ENCODE peak calls at places on chromosomes 4 and X, in eight cellular contexts. G is IMR-90, X is right cardiac atrium, P is pancreas, N is PC-3, D is substantia nigra, R is tibial artery, Q is caudate nucleus. S is an unnamed sample.
A peak's percentile ranks its signal among the peaks of the same experiment; 100 is the strongest.

GRCh38 chr4:114005569-114006442 is 26.4 kb upstream of the ARSJ start:
- DNase-seq in G (peak; percentile 82), X (no peak), P (no peak), N (peak; percentile 80), D (no peak), R (no peak), Q (no peak), S (no peak)

GRCh38 chrX:150337026-150337425 is 26.1 kb upstream of the MAMLD1 start:
- DNase-seq in G (no peak), X (no peak), P (no peak), N (no peak), D (no peak), R (no peak), Q (no peak), S (no peak)

GRCh38 chrX:141839856-141840255 is 1.7 kb downstream of the MAGEC3 start:
- DNase-seq in G (no peak), X (no peak), P (no peak), N (peak; percentile 23), D (no peak), R (no peak), Q (no peak), S (no peak)

GRCh38 chr4:172168888-172169287 is 355.7 kb downstream of the GALNTL6 start:
- DNase-seq in G (peak; percentile 67), X (no peak), P (no peak), N (no peak), D (no peak), R (no peak), Q (no peak), S (no peak)

GRCh38 chr4:89056953-89057398 is at the start of gene FAM13A:
- DNase-seq in G (peak; percentile 97), X (peak; percentile 90), P (peak; percentile 69), N (peak; percentile 86), D (peak; percentile 53), R (peak; percentile 91), Q (peak; percentile 10), S (peak; percentile 88)

GRCh38 chr4:78363031-78363430 is 188.5 kb upstream of the ANXA3 start:
- DNase-seq in G (no peak), X (no peak), P (no peak), N (no peak), D (no peak), R (no peak), Q (no peak), S (no peak)

GRCh38 chrX:150715180-150715579 is 22.0 kb downstream of the MTMR1 start:
- DNase-seq in G (no peak), X (no peak), P (no peak), N (no peak), D (no peak), R (no peak), Q (no peak), S (no peak)

GRCh38 chrX:105460366-105460765 is 239.9 kb upstream of the TEX13A start:
- DNase-seq in G (no peak), X (no peak), P (no peak), N (peak; percentile 30), D (no peak), R (no peak), Q (no peak), S (no peak)

GRCh38 chr4:155966661-155967060 is 13.0 kb upstream of the CTSO start:
- DNase-seq in G (no peak), X (no peak), P (no peak), N (no peak), D (no peak), R (no peak), Q (no peak), S (no peak)

GRCh38 chrX:41332408-41332987 is 1.5 kb upstream of the DDX3X start:
- DNase-seq in G (peak; percentile 44), X (peak; percentile 60), P (no peak), N (no peak), D (no peak), R (no peak), Q (no peak), S (peak; percentile 79)

GRCh38 chrX:13471269-13471668 is 98.1 kb upstream of the EGFL6 start:
- DNase-seq in G (no peak), X (no peak), P (no peak), N (no peak), D (no peak), R (no peak), Q (no peak), S (no peak)

GRCh38 chr4:156710571-156711195 is 260.9 kb downstream of the PDGFC start:
- DNase-seq in G (peak; percentile 44), X (no peak), P (no peak), N (peak; percentile 1), D (no peak), R (no peak), Q (no peak), S (no peak)

GRCh38 chrX:153903991-153904957 is at the start of gene AVPR2:
- DNase-seq in G (no peak), X (peak; percentile 73), P (peak; percentile 55), N (no peak), D (no peak), R (no peak), Q (no peak), S (no peak)

GRCh38 chrX:130124577-130124976 is 14.3 kb upstream of the ELF4 start:
- DNase-seq in G (no peak), X (no peak), P (no peak), N (no peak), D (no peak), R (no peak), Q (no peak), S (no peak)

GRCh38 chrX:136528645-136529315 is 3.2 kb upstream of the VGLL1 start:
- DNase-seq in G (no peak), X (no peak), P (no peak), N (peak; percentile 52), D (no peak), R (no peak), Q (no peak), S (no peak)

GRCh38 chrX:83416273-83416672 is 91.8 kb upstream of the POU3F4 start:
- DNase-seq in G (no peak), X (no peak), P (no peak), N (peak; percentile 35), D (no peak), R (no peak), Q (no peak), S (no peak)

GRCh38 chrX:2451456-2452316 is 49.1 kb downstream of the DHRSX start:
- DNase-seq in G (peak; percentile 62), X (no peak), P (no peak), N (no peak), D (no peak), R (peak; percentile 46), Q (no peak), S (no peak)

GRCh38 chrX:2449135-2449886 is 51.5 kb downstream of the DHRSX start:
- DNase-seq in G (no peak), X (no peak), P (no peak), N (no peak), D (no peak), R (no peak), Q (no peak), S (no peak)

GRCh38 chrX:2452799-2453198 is 48.0 kb downstream of the DHRSX start:
- DNase-seq in G (no peak), X (no peak), P (no peak), N (no peak), D (no peak), R (no peak), Q (no peak), S (no peak)

GRCh38 chrX:2452317-2452784 is 48.4 kb downstream of the DHRSX start:
- DNase-seq in G (no peak), X (no peak), P (no peak), N (no peak), D (no peak), R (no peak), Q (no peak), S (no peak)

DNA sequence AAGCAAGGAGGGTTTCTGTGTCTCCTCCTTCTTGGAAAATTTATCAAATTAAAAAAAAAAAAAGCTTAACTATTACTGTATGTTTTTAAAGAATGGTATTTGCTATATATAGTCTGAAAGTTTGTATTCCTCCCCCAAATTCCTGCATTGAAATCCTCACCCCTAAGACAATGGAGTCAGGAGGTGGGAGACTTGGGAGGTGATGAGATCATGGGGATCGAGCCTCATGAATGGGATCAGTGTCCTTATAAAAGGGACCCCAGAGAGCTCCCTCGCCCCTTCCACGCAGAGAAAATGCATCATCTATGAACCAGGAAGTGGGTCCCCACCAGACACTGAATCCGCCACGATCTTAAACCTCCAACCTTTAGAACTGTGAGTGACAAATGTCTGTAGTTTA is 50.1 kb downstream of the DHRSX start:
- DNase-seq in G (no peak), X (no peak), P (no peak), N (no peak), D (no peak), R (no peak), Q (no peak), S (no peak)
- H3K27ac ChIP-seq in G (no peak overlapping the region), X (no peak overlapping the region), P (no peak overlapping the region), N (no peak overlapping the region), D (no peak overlapping the region), R (no peak overlapping the region), Q (no peak overlapping the region), S (no peak overlapping the region)

DNA sequence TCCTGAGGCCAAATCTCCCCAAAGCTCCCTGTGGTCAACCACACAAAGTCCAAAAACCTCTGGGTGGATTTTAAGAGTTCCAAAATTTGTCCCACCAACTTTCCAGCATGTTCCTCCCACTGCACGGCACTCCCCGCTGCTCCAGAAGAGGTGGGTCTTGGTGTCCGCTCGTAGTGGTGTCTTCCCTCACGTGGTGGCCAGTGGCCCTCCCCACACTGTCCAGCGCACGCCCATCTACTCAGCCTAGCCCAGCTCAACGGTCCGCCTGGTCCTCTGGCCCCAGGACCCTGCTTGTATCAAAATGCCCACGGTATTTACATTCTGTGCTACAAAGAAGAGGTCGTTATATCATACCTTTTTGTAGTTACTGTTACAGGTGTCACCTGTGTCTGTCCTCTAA is 83.5 kb downstream of the NSUN7 start:
- DNase-seq in G (no peak), X (no peak), P (no peak), N (no peak), D (no peak), R (peak; percentile 40), Q (no peak), S (no peak)
- H3K27ac ChIP-seq in G (no peak overlapping the region), X (no peak overlapping the region), P (no peak overlapping the region), N (no peak overlapping the region), D (no peak overlapping the region), R (no peak overlapping the region), Q (no peak overlapping the region), S (no peak overlapping the region)

DNA sequence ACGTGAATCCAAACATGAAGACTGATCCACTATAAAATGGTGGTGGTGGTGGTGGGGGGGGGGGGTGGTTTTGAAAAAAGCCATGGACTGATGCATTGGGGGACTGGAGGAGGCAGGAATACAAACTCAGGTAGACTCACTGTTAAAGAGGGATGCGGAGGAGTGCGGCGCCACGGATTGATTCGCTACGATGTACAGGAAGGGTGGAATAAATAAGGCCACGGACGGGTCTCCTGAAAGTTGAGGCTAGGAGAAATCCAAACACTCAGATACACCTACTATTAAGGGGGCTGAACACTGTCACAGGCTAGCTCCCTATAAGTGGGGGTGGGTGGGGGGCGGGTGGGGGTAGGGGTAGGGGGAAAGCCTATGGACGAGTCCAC is 591 bp downstream of the ELK1 start:
- DNase-seq in G (no peak), X (no peak), P (no peak), N (no peak), D (no peak), R (no peak), Q (no peak), S (no peak)
- H3K27ac ChIP-seq in G (peak overlapping the region; percentile 84), X (no peak overlapping the region), P (peak overlapping the region; percentile 55), N (no peak overlapping the region), D (no peak overlapping the region), R (peak overlapping the region; percentile 91), Q (no peak overlapping the region), S (peak overlapping the region; percentile 84)

DNA sequence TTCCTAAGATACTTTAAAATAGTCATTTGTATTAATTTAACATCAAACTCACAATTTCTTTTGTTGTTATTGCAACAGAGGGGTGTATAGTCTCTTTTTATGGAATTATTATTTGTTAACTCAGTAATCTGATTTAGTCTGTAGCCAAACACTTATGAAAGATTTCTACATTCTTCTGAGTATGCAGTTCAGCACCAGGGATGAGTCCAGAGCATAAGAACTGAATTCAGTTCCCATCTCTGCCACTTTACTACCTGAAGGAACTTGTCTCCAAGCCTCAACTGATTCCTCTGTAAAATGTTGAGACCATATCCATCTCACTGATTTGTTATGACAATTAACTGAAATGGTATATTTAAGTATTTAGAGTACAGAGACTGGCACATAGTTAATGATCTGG is 45.5 kb downstream of the METTL14 start:
- DNase-seq in G (peak; percentile 28), X (no peak), P (no peak), N (no peak), D (no peak), R (no peak), Q (no peak), S (no peak)
- H3K27ac ChIP-seq in G (no peak overlapping the region), X (no peak overlapping the region), P (no peak overlapping the region), N (no peak overlapping the region), D (no peak overlapping the region), R (no peak overlapping the region), Q (no peak overlapping the region), S (no peak overlapping the region)

S was measured in coronary artery.